ENCODE peak calls at places on chromosomes 6 and 20, in six cellular contexts. One of them, this sample, is unnamed.

GRCh38 chr6:99344289-99344688 is 5.2 kb downstream of the FAXC start:
- DNase-seq in heart left ventricle: no peak
- DNase-seq in tibial nerve: no peak
- DNase-seq in adrenal gland: no peak
- DNase-seq in A549: no peak
- DNase-seq in transverse colon: no peak
- DNase-seq in this sample: no peak

GRCh38 chr20:46202758-46203509 is 84.8 kb downstream of the CD40 start:
- DNase-seq in heart left ventricle: peak
- DNase-seq in tibial nerve: peak
- DNase-seq in adrenal gland: peak
- DNase-seq in A549: no peak
- DNase-seq in transverse colon: no peak
- DNase-seq in this sample: no peak

GRCh38 chr6:80457044-80457933 is 350.8 kb downstream of the BCKDHB start:
- DNase-seq in heart left ventricle: peak
- DNase-seq in tibial nerve: peak
- DNase-seq in adrenal gland: peak
- DNase-seq in A549: no peak
- DNase-seq in transverse colon: peak
- DNase-seq in this sample: no peak

GRCh38 chr6:42963855-42964605 is 3.5 kb downstream of the GNMT start:
- DNase-seq in heart left ventricle: no peak
- DNase-seq in tibial nerve: no peak
- DNase-seq in adrenal gland: peak
- DNase-seq in A549: peak
- DNase-seq in transverse colon: peak
- DNase-seq in this sample: no peak

GRCh38 chr6:64050586-64050985 is 415.0 kb downstream of the PHF3 start:
- DNase-seq in heart left ventricle: no peak
- DNase-seq in tibial nerve: no peak
- DNase-seq in adrenal gland: no peak
- DNase-seq in A549: no peak
- DNase-seq in transverse colon: no peak
- DNase-seq in this sample: no peak

GRCh38 chr6:24990227-24990843 is 54.6 kb upstream of the RIPOR2 start:
- DNase-seq in heart left ventricle: no peak
- DNase-seq in tibial nerve: no peak
- DNase-seq in adrenal gland: no peak
- DNase-seq in A549: no peak
- DNase-seq in transverse colon: no peak
- DNase-seq in this sample: no peak

GRCh38 chr6:41530476-41530875 is 15.7 kb upstream of the FOXP4 start:
- DNase-seq in heart left ventricle: no peak
- DNase-seq in tibial nerve: no peak
- DNase-seq in adrenal gland: no peak
- DNase-seq in A549: no peak
- DNase-seq in transverse colon: no peak
- DNase-seq in this sample: no peak

GRCh38 chr6:164325168-164325567 is 910.6 kb downstream of the QKI start:
- DNase-seq in heart left ventricle: no peak
- DNase-seq in tibial nerve: no peak
- DNase-seq in adrenal gland: no peak
- DNase-seq in A549: no peak
- DNase-seq in transverse colon: no peak
- DNase-seq in this sample: no peak

GRCh38 chr6:152309648-152310047 is 327.5 kb downstream of the SYNE1 start:
- DNase-seq in heart left ventricle: no peak
- DNase-seq in tibial nerve: no peak
- DNase-seq in adrenal gland: no peak
- DNase-seq in A549: no peak
- DNase-seq in transverse colon: peak
- DNase-seq in this sample: peak

GRCh38 chr6:1315560-1316386 is 3.9 kb downstream of the FOXQ1 start:
- DNase-seq in heart left ventricle: no peak
- DNase-seq in tibial nerve: no peak
- DNase-seq in adrenal gland: no peak
- DNase-seq in A549: no peak
- DNase-seq in transverse colon: no peak
- DNase-seq in this sample: no peak

GRCh38 chr20:51871943-51872342 is 69.6 kb upstream of the SALL4 start:
- DNase-seq in heart left ventricle: no peak
- DNase-seq in tibial nerve: no peak
- DNase-seq in adrenal gland: no peak
- DNase-seq in A549: no peak
- DNase-seq in transverse colon: no peak
- DNase-seq in this sample: no peak

GRCh38 chr6:100343678-100344077 is 121.0 kb downstream of the SIM1 start:
- DNase-seq in heart left ventricle: no peak
- DNase-seq in tibial nerve: no peak
- DNase-seq in adrenal gland: no peak
- DNase-seq in A549: no peak
- DNase-seq in transverse colon: no peak
- DNase-seq in this sample: no peak

GRCh38 chr6:75094614-75095321 is 111.1 kb downstream of the COL12A1 start:
- DNase-seq in heart left ventricle: no peak
- DNase-seq in tibial nerve: no peak
- DNase-seq in adrenal gland: no peak
- DNase-seq in A549: no peak
- DNase-seq in transverse colon: no peak
- DNase-seq in this sample: no peak

GRCh38 chr20:38566199-38566598 is 14.8 kb upstream of the ADIG start:
- DNase-seq in heart left ventricle: no peak
- DNase-seq in tibial nerve: no peak
- DNase-seq in adrenal gland: no peak
- DNase-seq in A549: no peak
- DNase-seq in transverse colon: no peak
- DNase-seq in this sample: no peak

DNA sequence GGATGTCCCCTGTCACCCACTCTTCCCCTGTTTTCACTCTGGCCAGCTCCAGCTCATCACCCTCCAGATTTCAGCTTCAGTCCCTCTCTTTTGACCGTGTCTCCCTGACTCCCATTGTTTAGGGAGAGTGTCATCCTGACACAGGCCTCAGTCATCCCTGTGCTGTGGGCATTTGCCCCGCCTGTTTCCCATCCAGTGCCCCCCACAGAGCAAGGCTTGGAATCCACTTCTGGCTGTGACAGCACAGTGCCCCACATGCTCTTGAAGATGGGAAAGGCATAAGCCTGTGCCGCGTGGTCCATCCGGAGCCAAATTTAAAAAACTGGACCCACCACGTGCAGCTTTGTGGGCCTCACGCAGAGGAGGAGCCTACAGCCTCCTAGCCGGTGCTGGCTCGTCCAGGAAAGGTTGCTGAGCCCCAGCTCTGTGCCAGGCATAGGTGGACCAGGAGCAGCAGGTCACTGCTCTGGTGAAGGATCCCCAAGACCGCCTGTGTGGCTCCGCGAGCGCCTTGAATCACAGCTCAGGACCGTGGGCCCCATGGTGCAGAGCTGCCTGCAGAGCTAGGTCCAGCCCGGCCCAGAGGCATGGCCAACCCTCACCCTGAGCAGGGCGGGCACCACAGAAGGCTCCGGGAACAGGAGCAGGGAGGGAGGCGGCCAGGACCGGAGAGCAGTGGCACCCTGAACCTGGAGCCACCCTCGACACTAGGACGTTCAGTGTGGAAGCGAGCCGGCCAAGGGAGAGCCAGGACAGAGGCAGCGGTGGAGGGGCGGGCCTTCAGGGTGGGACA is 172.8 kb downstream of the CDH4 start:
- DNase-seq in heart left ventricle: no peak
- DNase-seq in tibial nerve: no peak
- DNase-seq in adrenal gland: no peak
- DNase-seq in A549: no peak
- DNase-seq in transverse colon: no peak
- DNase-seq in this sample: no peak
- TF ChIP-seq CTCF in heart left ventricle: no peak
- TF ChIP-seq CTCF in tibial nerve: no peak
- TF ChIP-seq CTCF in adrenal gland: no peak
- TF ChIP-seq CTCF in A549: no peak
- TF ChIP-seq CTCF in transverse colon: no peak
- TF ChIP-seq CTCF in this sample: no peak

DNA sequence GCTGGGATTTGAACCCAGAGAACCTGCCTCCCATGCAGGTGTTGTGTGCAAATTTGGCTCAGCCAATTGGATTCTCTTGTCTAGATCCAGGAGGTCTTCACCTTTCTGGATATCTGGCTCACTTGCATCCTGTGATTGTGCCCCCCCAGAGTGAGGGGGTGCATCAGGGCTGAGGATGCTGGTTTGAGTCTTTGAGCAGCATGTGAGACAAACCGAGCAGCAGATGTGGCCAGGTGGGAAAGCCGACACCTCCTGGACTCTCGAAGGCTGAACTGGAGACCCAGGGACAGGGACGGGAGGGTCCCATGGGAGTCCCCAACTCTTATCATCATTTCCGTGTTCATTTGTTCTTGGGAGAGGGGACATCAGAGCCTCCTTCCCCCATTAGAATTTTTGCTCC is 30.6 kb upstream of the SULF2 start:
- DNase-seq in heart left ventricle: no peak
- DNase-seq in tibial nerve: no peak
- DNase-seq in adrenal gland: no peak
- DNase-seq in A549: no peak
- DNase-seq in transverse colon: no peak
- DNase-seq in this sample: no peak
- H3K4me3 ChIP-seq in heart left ventricle: no peak
- H3K4me3 ChIP-seq in tibial nerve: no peak
- H3K4me3 ChIP-seq in adrenal gland: no peak
- H3K4me3 ChIP-seq in A549: no peak
- H3K4me3 ChIP-seq in transverse colon: no peak
- H3K4me3 ChIP-seq in this sample: no peak

DNA sequence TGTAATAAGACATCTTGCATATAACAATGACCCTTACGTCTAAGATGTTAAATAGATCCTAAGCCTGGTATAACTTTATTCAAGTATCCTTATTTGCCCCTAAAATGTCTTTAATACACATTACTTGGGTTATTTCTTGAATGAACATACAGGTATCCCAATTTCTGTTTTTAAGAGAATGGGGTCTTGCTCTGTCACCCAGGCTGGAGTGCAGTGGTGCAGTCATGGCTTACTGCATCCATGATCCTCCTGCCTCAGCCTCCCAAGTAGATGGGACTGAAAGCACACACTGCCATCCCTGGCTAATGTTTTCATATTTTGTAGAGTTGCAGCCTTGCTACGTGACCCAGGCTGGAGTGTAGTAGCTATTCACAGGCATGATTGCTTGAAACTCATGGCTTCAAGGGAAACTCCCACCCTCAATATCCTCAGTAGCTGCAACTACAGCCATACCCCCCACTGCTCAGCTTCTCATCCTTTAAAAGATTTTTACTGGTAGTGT is 10.4 kb upstream of the ZNFX1 start:
- DNase-seq in heart left ventricle: no peak
- DNase-seq in tibial nerve: no peak
- DNase-seq in adrenal gland: no peak
- DNase-seq in A549: no peak
- DNase-seq in transverse colon: no peak
- DNase-seq in this sample: no peak
- TF ChIP-seq POLR2A in heart left ventricle: no peak
- TF ChIP-seq POLR2A in tibial nerve: no peak
- TF ChIP-seq POLR2A in adrenal gland: no peak
- TF ChIP-seq POLR2A in A549: no peak
- TF ChIP-seq POLR2A in transverse colon: no peak
- TF ChIP-seq POLR2A in this sample: no peak

DNA sequence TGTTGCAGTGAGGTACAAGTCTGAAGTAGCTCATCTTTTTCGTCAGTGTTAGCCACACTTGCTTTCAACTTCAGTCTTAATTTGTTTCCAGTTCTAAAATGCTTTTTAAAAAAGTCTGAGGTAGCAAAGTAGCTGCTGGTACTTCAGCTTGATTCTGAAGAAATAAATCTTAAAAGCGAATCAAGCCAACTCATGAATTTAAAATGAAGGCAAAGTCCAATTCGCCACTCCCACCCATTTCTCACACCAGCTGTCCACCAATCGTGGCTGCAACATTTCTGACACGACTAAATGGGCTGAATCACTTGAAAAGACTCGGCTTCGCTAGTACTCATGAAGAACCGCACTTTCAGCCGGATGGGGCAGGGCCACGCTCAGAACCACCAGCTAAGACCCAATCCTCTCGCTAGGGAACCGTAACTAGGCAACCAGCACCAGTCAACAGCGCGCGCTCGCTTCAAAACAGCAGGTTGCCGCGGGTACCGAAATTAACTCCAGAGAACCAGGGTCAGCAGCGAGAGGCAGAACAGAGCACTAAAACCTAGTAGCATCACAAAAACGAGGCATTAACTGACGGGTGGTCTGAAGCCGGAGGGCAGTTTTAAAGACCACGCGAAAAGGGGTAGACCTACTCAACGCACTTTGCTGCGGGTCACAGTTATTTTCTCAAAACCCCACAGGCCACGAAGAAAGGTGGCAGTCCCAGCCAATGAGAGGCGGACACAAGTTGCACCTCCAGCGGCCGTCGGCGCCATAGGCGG is 900 bp downstream of the BCLAF1 start:
- DNase-seq in heart left ventricle: peak
- DNase-seq in tibial nerve: peak
- DNase-seq in adrenal gland: peak
- DNase-seq in A549: peak
- DNase-seq in transverse colon: peak
- DNase-seq in this sample: peak
- TF ChIP-seq CTCF in heart left ventricle: no peak
- TF ChIP-seq CTCF in tibial nerve: peak
- TF ChIP-seq CTCF in adrenal gland: no peak
- TF ChIP-seq CTCF in A549: no peak
- TF ChIP-seq CTCF in transverse colon: peak
- TF ChIP-seq CTCF in this sample: peak

DNA sequence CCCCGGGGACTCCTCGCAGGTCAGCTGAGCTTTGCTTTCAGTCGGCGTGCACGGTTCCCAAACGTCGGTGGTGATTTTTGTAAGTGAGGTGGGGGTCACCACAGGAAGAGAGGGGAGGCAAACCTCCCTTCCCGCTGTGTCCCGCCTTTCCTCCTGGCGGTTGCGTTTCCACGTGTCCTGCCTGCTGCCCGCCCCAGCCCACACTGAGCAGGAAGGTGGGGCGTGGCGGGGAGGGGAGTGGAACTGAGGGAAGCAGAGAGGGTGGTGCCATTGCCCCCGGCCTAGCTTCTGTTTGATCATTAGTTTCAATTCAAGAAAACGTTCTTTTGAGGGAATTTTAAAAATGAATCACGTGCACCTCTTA is 30.1 kb upstream of the AFDN start:
- DNase-seq in heart left ventricle: no peak
- DNase-seq in tibial nerve: no peak
- DNase-seq in adrenal gland: no peak
- DNase-seq in A549: no peak
- DNase-seq in transverse colon: peak
- DNase-seq in this sample: no peak
- H3K4me3 ChIP-seq in heart left ventricle: peak
- H3K4me3 ChIP-seq in tibial nerve: peak
- H3K4me3 ChIP-seq in adrenal gland: peak
- H3K4me3 ChIP-seq in A549: no peak
- H3K4me3 ChIP-seq in transverse colon: peak
- H3K4me3 ChIP-seq in this sample: peak

GRCh38 chr6:30743099-30744053 is 889 bp upstream of the FLOT1 start:
- DNase-seq in heart left ventricle: peak
- DNase-seq in tibial nerve: no peak
- DNase-seq in adrenal gland: peak
- DNase-seq in A549: no peak
- DNase-seq in transverse colon: peak
- DNase-seq in this sample: peak
- TF ChIP-seq POLR2A in heart left ventricle: no peak
- TF ChIP-seq POLR2A in tibial nerve: no peak
- TF ChIP-seq POLR2A in adrenal gland: peak
- TF ChIP-seq POLR2A in A549: no peak
- TF ChIP-seq POLR2A in transverse colon: no peak
- TF ChIP-seq POLR2A in this sample: peak